ENCODE peak calls at places on chromosomes 16 and 17, in nine cellular contexts. One of them, this sample, is unnamed.

GRCh38 chr17:29155966-29156338 is 24.2 kb downstream of the MYO18A start:
- DNase-seq in body of pancreas: no peak
- DNase-seq in psoas muscle: no peak
- DNase-seq in bronchial epithelial cell: no peak
- DNase-seq in heart right ventricle: peak; percentile 20
- DNase-seq in astrocyte: peak; percentile 63
- DNase-seq in K562: no peak
- DNase-seq in GM12864: no peak
- DNase-seq in endothelial cell: peak; percentile 47
- DNase-seq in this sample: no peak

GRCh38 chr17:83190601-83191387 is 111.4 kb downstream of the METRNL start:
- DNase-seq in body of pancreas: no peak
- DNase-seq in psoas muscle: peak; percentile 39
- DNase-seq in bronchial epithelial cell: no peak
- DNase-seq in heart right ventricle: no peak
- DNase-seq in astrocyte: no peak
- DNase-seq in K562: no peak
- DNase-seq in GM12864: no peak
- DNase-seq in endothelial cell: no peak
- DNase-seq in this sample: no peak

GRCh38 chr17:19302791-19303233 is 59.7 kb downstream of the B9D1 start:
- DNase-seq in body of pancreas: no peak
- DNase-seq in psoas muscle: no peak
- DNase-seq in bronchial epithelial cell: no peak
- DNase-seq in heart right ventricle: no peak
- DNase-seq in astrocyte: no peak
- DNase-seq in K562: no peak
- DNase-seq in GM12864: no peak
- DNase-seq in endothelial cell: peak; percentile 18
- DNase-seq in this sample: no peak

GRCh38 chr16:19582050-19582784 is 26.7 kb downstream of the VPS35L start:
- DNase-seq in body of pancreas: no peak
- DNase-seq in psoas muscle: no peak
- DNase-seq in bronchial epithelial cell: no peak
- DNase-seq in heart right ventricle: no peak
- DNase-seq in astrocyte: no peak
- DNase-seq in K562: no peak
- DNase-seq in GM12864: no peak
- DNase-seq in endothelial cell: no peak
- DNase-seq in this sample: no peak

GRCh38 chr16:88310796-88311605 is 71.8 kb upstream of the ZNF469 start:
- DNase-seq in body of pancreas: no peak
- DNase-seq in psoas muscle: no peak
- DNase-seq in bronchial epithelial cell: no peak
- DNase-seq in heart right ventricle: no peak
- DNase-seq in astrocyte: no peak
- DNase-seq in K562: no peak
- DNase-seq in GM12864: no peak
- DNase-seq in endothelial cell: no peak
- DNase-seq in this sample: no peak

GRCh38 chr16:81668243-81669097 is 110.6 kb upstream of the PLCG2 start:
- DNase-seq in body of pancreas: no peak
- DNase-seq in psoas muscle: no peak
- DNase-seq in bronchial epithelial cell: no peak
- DNase-seq in heart right ventricle: no peak
- DNase-seq in astrocyte: no peak
- DNase-seq in K562: no peak
- DNase-seq in GM12864: no peak
- DNase-seq in endothelial cell: no peak
- DNase-seq in this sample: no peak

GRCh38 chr17:38750044-38750311 is 1.8 kb upstream of the PCGF2 start:
- DNase-seq in body of pancreas: no peak
- DNase-seq in psoas muscle: no peak
- DNase-seq in bronchial epithelial cell: no peak
- DNase-seq in heart right ventricle: no peak
- DNase-seq in astrocyte: no peak
- DNase-seq in K562: no peak
- DNase-seq in GM12864: no peak
- DNase-seq in endothelial cell: no peak
- DNase-seq in this sample: no peak

GRCh38 chr16:90031931-90032663 is 12.8 kb upstream of the DBNDD1 start:
- DNase-seq in body of pancreas: no peak
- DNase-seq in psoas muscle: no peak
- DNase-seq in bronchial epithelial cell: no peak
- DNase-seq in heart right ventricle: no peak
- DNase-seq in astrocyte: peak; percentile 24
- DNase-seq in K562: peak; percentile 35
- DNase-seq in GM12864: no peak
- DNase-seq in endothelial cell: no peak
- DNase-seq in this sample: no peak

GRCh38 chr17:77394540-77395295 is 253.9 kb downstream of the SEC14L1 start:
- DNase-seq in body of pancreas: peak; percentile 82
- DNase-seq in psoas muscle: peak; percentile 70
- DNase-seq in bronchial epithelial cell: no peak
- DNase-seq in heart right ventricle: no peak
- DNase-seq in astrocyte: peak; percentile 79
- DNase-seq in K562: no peak
- DNase-seq in GM12864: no peak
- DNase-seq in endothelial cell: no peak
- DNase-seq in this sample: no peak

GRCh38 chr17:82791532-82791931 is 39.7 kb downstream of the TBCD start:
- DNase-seq in body of pancreas: no peak
- DNase-seq in psoas muscle: no peak
- DNase-seq in bronchial epithelial cell: peak; percentile 54
- DNase-seq in heart right ventricle: no peak
- DNase-seq in astrocyte: peak; percentile 96
- DNase-seq in K562: no peak
- DNase-seq in GM12864: no peak
- DNase-seq in endothelial cell: no peak
- DNase-seq in this sample: no peak

GRCh38 chr16:86892509-86892908 is 314.2 kb downstream of the FOXL1 start:
- DNase-seq in body of pancreas: no peak
- DNase-seq in psoas muscle: no peak
- DNase-seq in bronchial epithelial cell: no peak
- DNase-seq in heart right ventricle: no peak
- DNase-seq in astrocyte: no peak
- DNase-seq in K562: no peak
- DNase-seq in GM12864: no peak
- DNase-seq in endothelial cell: no peak
- DNase-seq in this sample: no peak

GRCh38 chr17:82054351-82055022 is 2.8 kb downstream of the GPS1 start:
- DNase-seq in body of pancreas: no peak
- DNase-seq in psoas muscle: peak; percentile 47
- DNase-seq in bronchial epithelial cell: no peak
- DNase-seq in heart right ventricle: peak; percentile 7
- DNase-seq in astrocyte: no peak
- DNase-seq in K562: no peak
- DNase-seq in GM12864: no peak
- DNase-seq in endothelial cell: no peak
- DNase-seq in this sample: no peak

GRCh38 chr17:33442320-33442719 is 149.2 kb upstream of the ASIC2 start:
- DNase-seq in body of pancreas: no peak
- DNase-seq in psoas muscle: no peak
- DNase-seq in bronchial epithelial cell: no peak
- DNase-seq in heart right ventricle: no peak
- DNase-seq in astrocyte: no peak
- DNase-seq in K562: no peak
- DNase-seq in GM12864: no peak
- DNase-seq in endothelial cell: no peak
- DNase-seq in this sample: no peak

GRCh38 chr17:19295478-19296200 is 58.5 kb downstream of the EPN2 start:
- DNase-seq in body of pancreas: no peak
- DNase-seq in psoas muscle: no peak
- DNase-seq in bronchial epithelial cell: no peak
- DNase-seq in heart right ventricle: no peak
- DNase-seq in astrocyte: no peak
- DNase-seq in K562: no peak
- DNase-seq in GM12864: no peak
- DNase-seq in endothelial cell: no peak
- DNase-seq in this sample: no peak

GRCh38 chr16:86595983-86596605 is 17.7 kb downstream of the FOXL1 start:
- DNase-seq in body of pancreas: no peak
- DNase-seq in psoas muscle: no peak
- DNase-seq in bronchial epithelial cell: no peak
- DNase-seq in heart right ventricle: no peak
- DNase-seq in astrocyte: peak; percentile 51
- DNase-seq in K562: no peak
- DNase-seq in GM12864: no peak
- DNase-seq in endothelial cell: no peak
- DNase-seq in this sample: no peak

GRCh38 chr17:7750321-7750821 is 32.8 kb downstream of the DNAH2 start:
- DNase-seq in body of pancreas: no peak
- DNase-seq in psoas muscle: no peak
- DNase-seq in bronchial epithelial cell: peak; percentile 85
- DNase-seq in heart right ventricle: no peak
- DNase-seq in astrocyte: peak; percentile 90
- DNase-seq in K562: no peak
- DNase-seq in GM12864: no peak
- DNase-seq in endothelial cell: no peak
- DNase-seq in this sample: no peak

GRCh38 chr16:5060073-5060641 is 5.6 kb downstream of the C16orf89 start:
- DNase-seq in body of pancreas: no peak
- DNase-seq in psoas muscle: no peak
- DNase-seq in bronchial epithelial cell: no peak
- DNase-seq in heart right ventricle: no peak
- DNase-seq in astrocyte: no peak
- DNase-seq in K562: peak; percentile 5
- DNase-seq in GM12864: no peak
- DNase-seq in endothelial cell: no peak
- DNase-seq in this sample: no peak

GRCh38 chr16:5056347-5056746 is 9.4 kb downstream of the C16orf89 start:
- DNase-seq in body of pancreas: no peak
- DNase-seq in psoas muscle: no peak
- DNase-seq in bronchial epithelial cell: peak; percentile 29
- DNase-seq in heart right ventricle: no peak
- DNase-seq in astrocyte: no peak
- DNase-seq in K562: peak; percentile 73
- DNase-seq in GM12864: no peak
- DNase-seq in endothelial cell: peak; percentile 53
- DNase-seq in this sample: no peak

GRCh38 chr16:5059386-5060072 is 6.2 kb downstream of the C16orf89 start:
- DNase-seq in body of pancreas: no peak
- DNase-seq in psoas muscle: no peak
- DNase-seq in bronchial epithelial cell: no peak
- DNase-seq in heart right ventricle: no peak
- DNase-seq in astrocyte: no peak
- DNase-seq in K562: no peak
- DNase-seq in GM12864: no peak
- DNase-seq in endothelial cell: no peak
- DNase-seq in this sample: no peak

GRCh38 chr16:5054876-5055865 is 10.6 kb downstream of the C16orf89 start:
- DNase-seq in body of pancreas: no peak
- DNase-seq in psoas muscle: no peak
- DNase-seq in bronchial epithelial cell: no peak
- DNase-seq in heart right ventricle: no peak
- DNase-seq in astrocyte: no peak
- DNase-seq in K562: no peak
- DNase-seq in GM12864: no peak
- DNase-seq in endothelial cell: no peak
- DNase-seq in this sample: no peak

GRCh38 chr16:5058476-5058875 is 7.3 kb downstream of the C16orf89 start:
- DNase-seq in body of pancreas: no peak
- DNase-seq in psoas muscle: no peak
- DNase-seq in bronchial epithelial cell: no peak
- DNase-seq in heart right ventricle: no peak
- DNase-seq in astrocyte: no peak
- DNase-seq in K562: peak; percentile 31
- DNase-seq in GM12864: no peak
- DNase-seq in endothelial cell: peak; percentile 72
- DNase-seq in this sample: no peak
- TF ChIP-seq CTCF in body of pancreas: no peak
- TF ChIP-seq CTCF in psoas muscle: no peak
- TF ChIP-seq CTCF in bronchial epithelial cell: no peak
- TF ChIP-seq CTCF in heart right ventricle: peak; percentile 10
- TF ChIP-seq CTCF in astrocyte: peak; percentile 24
- TF ChIP-seq CTCF in K562: peak; percentile 26
- TF ChIP-seq CTCF in GM12864: peak; percentile 17
- TF ChIP-seq CTCF in endothelial cell: peak; percentile 58
- TF ChIP-seq CTCF in this sample: peak; percentile 52

GRCh38 chr17:51000835-51001638 is 119.6 kb downstream of the SPAG9 start:
- DNase-seq in body of pancreas: no peak
- DNase-seq in psoas muscle: no peak
- DNase-seq in bronchial epithelial cell: peak; percentile 64
- DNase-seq in heart right ventricle: no peak
- DNase-seq in astrocyte: peak; percentile 57
- DNase-seq in K562: peak; percentile 23
- DNase-seq in GM12864: peak; percentile 39
- DNase-seq in endothelial cell: peak; percentile 10
- DNase-seq in this sample: no peak
- TF ChIP-seq CTCF in body of pancreas: peak; percentile 35
- TF ChIP-seq CTCF in psoas muscle: peak; percentile 62
- TF ChIP-seq CTCF in bronchial epithelial cell: peak; percentile 25
- TF ChIP-seq CTCF in heart right ventricle: peak; percentile 75
- TF ChIP-seq CTCF in astrocyte: peak; percentile 55
- TF ChIP-seq CTCF in K562: no peak
- TF ChIP-seq CTCF in GM12864: peak; percentile 33
- TF ChIP-seq CTCF in endothelial cell: peak; percentile 38
- TF ChIP-seq CTCF in this sample: peak; percentile 65

DNA sequence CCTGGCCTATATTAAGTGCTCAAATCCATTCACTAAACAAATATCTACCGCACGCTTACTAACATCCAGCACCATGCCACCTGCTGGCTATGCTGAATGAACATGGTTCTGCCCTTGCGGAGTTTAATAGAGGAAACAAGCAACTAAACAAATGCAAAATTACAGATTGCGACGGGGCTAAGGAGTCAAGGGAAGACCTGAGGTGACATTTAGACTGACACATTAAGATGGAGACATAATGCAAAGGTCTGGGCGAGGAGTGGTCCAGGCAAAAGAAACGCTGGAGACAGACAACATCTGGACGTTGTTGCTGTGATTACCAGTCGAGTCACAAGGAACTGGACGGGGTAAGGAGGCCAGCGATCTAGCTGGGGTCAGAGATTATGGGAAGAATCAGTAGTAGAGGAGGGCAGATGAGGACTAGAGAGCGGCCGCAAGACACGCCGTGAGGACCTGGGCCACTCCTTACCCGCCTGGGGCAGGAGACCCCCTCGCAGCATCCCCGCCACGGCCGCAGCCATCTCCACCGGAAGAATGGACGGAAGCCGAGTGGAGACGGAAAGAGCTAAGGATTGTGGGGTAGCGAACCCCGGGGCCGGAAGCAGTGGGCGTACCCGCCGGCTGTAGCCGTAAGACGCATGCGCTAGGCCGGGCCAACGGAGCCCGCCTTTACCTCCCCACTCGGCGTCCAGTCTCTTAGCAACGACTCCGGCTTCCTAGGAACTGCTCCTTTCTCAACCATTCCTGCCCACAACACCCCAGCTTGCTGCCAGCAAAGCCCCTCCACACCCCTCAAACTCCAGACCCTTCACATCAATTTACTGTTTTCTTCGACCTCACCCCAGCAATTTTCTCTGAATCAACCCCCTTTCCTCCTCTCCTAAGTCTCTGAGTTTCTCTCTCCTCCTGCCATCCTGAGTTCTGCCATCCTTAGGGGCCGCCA is at the start of the genes LRRC46 and MRPL10:
- DNase-seq in body of pancreas: peak; percentile 93
- DNase-seq in psoas muscle: peak; percentile 96
- DNase-seq in bronchial epithelial cell: peak; percentile 85
- DNase-seq in heart right ventricle: peak; percentile 94
- DNase-seq in astrocyte: peak; percentile 82
- DNase-seq in K562: peak; percentile 99
- DNase-seq in GM12864: peak; percentile 66
- DNase-seq in endothelial cell: peak; percentile 94
- DNase-seq in this sample: peak; percentile 85
- TF ChIP-seq CTCF in body of pancreas: no peak
- TF ChIP-seq CTCF in psoas muscle: no peak
- TF ChIP-seq CTCF in bronchial epithelial cell: peak; percentile 34
- TF ChIP-seq CTCF in heart right ventricle: peak; percentile 17
- TF ChIP-seq CTCF in astrocyte: peak; percentile 57
- TF ChIP-seq CTCF in K562: peak; percentile 45
- TF ChIP-seq CTCF in GM12864: peak; percentile 25
- TF ChIP-seq CTCF in endothelial cell: no peak
- TF ChIP-seq CTCF in this sample: peak; percentile 57

GRCh38 chr17:39863918-39864746 is at the start of gene IKZF3:
- DNase-seq in body of pancreas: peak; percentile 69
- DNase-seq in psoas muscle: peak; percentile 66
- DNase-seq in bronchial epithelial cell: peak; percentile 54
- DNase-seq in heart right ventricle: peak; percentile 62
- DNase-seq in astrocyte: no peak
- DNase-seq in K562: peak; percentile 66
- DNase-seq in GM12864: no peak
- DNase-seq in endothelial cell: peak; percentile 77
- DNase-seq in this sample: peak; percentile 47
- TF ChIP-seq CTCF in body of pancreas: no peak
- TF ChIP-seq CTCF in psoas muscle: no peak
- TF ChIP-seq CTCF in bronchial epithelial cell: peak; percentile 57
- TF ChIP-seq CTCF in heart right ventricle: peak; percentile 48
- TF ChIP-seq CTCF in astrocyte: no peak
- TF ChIP-seq CTCF in K562: peak; percentile 45
- TF ChIP-seq CTCF in GM12864: peak; percentile 37
- TF ChIP-seq CTCF in endothelial cell: no peak
- TF ChIP-seq CTCF in this sample: no peak

This sample was measured in progenitor cell of endocrine pancreas.